ENCODE peak calls at places on chromosomes 16 and 17, in five cellular contexts. One of them, this sample, is unnamed. For H3K36me3 and H3K79me1, the result is how much of the 10 kb centered on the place peaks cover.

GRCh38 chr17:66353937-66354401 is 51.6 kb downstream of the PRKCA start:
- DNase-seq in mesenchymal stem cell: no peak
- DNase-seq in trophoblast cell: no peak
- DNase-seq in IMR-90: peak
- DNase-seq in H1: no peak
- DNase-seq in this sample: no peak

GRCh38 chr16:508884-509736 is 18.4 kb upstream of the CAPN15 start:
- DNase-seq in mesenchymal stem cell: peak
- DNase-seq in H1: no peak
- DNase-seq in IMR-90: peak
- DNase-seq in trophoblast cell: no peak
- DNase-seq in this sample: no peak

GRCh38 chr16:71440669-71441347 is 1.0 kb downstream of the TLE7 start:
- DNase-seq in mesenchymal stem cell: no peak
- DNase-seq in IMR-90: no peak
- DNase-seq in H1: peak
- DNase-seq in trophoblast cell: peak
- DNase-seq in this sample: no peak

GRCh38 chr16:30068750-30069574 is 3.4 kb downstream of the ALDOA start:
- DNase-seq in trophoblast cell: no peak
- DNase-seq in IMR-90: no peak
- DNase-seq in H1: no peak
- DNase-seq in mesenchymal stem cell: peak
- DNase-seq in this sample: no peak

GRCh38 chr17:71759422-71760060 is 361.3 kb upstream of the SOX9 start:
- DNase-seq in mesenchymal stem cell: no peak
- DNase-seq in IMR-90: peak
- DNase-seq in trophoblast cell: no peak
- DNase-seq in H1: no peak
- DNase-seq in this sample: no peak

GRCh38 chr16:2056077-2056476 is 8.3 kb downstream of the TSC2 start:
- DNase-seq in trophoblast cell: no peak
- DNase-seq in H1: no peak
- DNase-seq in mesenchymal stem cell: no peak
- DNase-seq in IMR-90: no peak
- DNase-seq in this sample: no peak

GRCh38 chr17:27905524-27906237 is 12.5 kb upstream of the LYRM9 start:
- DNase-seq in H1: no peak
- DNase-seq in mesenchymal stem cell: no peak
- DNase-seq in trophoblast cell: no peak
- DNase-seq in IMR-90: no peak
- DNase-seq in this sample: no peak

GRCh38 chr17:14886200-14886739 is 378.9 kb downstream of the PMP22 start:
- DNase-seq in H1: no peak
- DNase-seq in IMR-90: no peak
- DNase-seq in trophoblast cell: peak
- DNase-seq in mesenchymal stem cell: no peak
- DNase-seq in this sample: no peak

GRCh38 chr16:8740775-8741355 is 56.6 kb downstream of the TMEM186 start:
- DNase-seq in mesenchymal stem cell: no peak
- DNase-seq in IMR-90: no peak
- DNase-seq in trophoblast cell: no peak
- DNase-seq in H1: no peak
- DNase-seq in this sample: no peak

GRCh38 chr16:77689971-77690370 is 32.3 kb upstream of the NUDT7 start:
- DNase-seq in mesenchymal stem cell: no peak
- DNase-seq in H1: no peak
- DNase-seq in IMR-90: no peak
- DNase-seq in trophoblast cell: no peak
- DNase-seq in this sample: no peak

GRCh38 chr17:33896309-33896708 is 358.8 kb upstream of the CCL2 start:
- DNase-seq in H1: no peak
- DNase-seq in trophoblast cell: no peak
- DNase-seq in mesenchymal stem cell: no peak
- DNase-seq in IMR-90: no peak
- DNase-seq in this sample: no peak

GRCh38 chr17:5563451-5563850 is 20.9 kb downstream of the NLRP1 start:
- DNase-seq in mesenchymal stem cell: no peak
- DNase-seq in trophoblast cell: no peak
- DNase-seq in H1: no peak
- DNase-seq in IMR-90: peak
- DNase-seq in this sample: no peak

GRCh38 chr17:68182940-68183551 is 64.8 kb upstream of the AMZ2 start:
- DNase-seq in H1: no peak
- DNase-seq in mesenchymal stem cell: no peak
- DNase-seq in IMR-90: no peak
- DNase-seq in trophoblast cell: no peak
- DNase-seq in this sample: no peak

GRCh38 chr17:13385481-13385907 is 216.2 kb downstream of the HS3ST3A1 start:
- DNase-seq in trophoblast cell: peak
- DNase-seq in IMR-90: peak
- DNase-seq in H1: no peak
- DNase-seq in mesenchymal stem cell: no peak
- DNase-seq in this sample: no peak

GRCh38 chr16:30659507-30660423 is 1.5 kb downstream of the FBRS start:
- DNase-seq in H1: no peak
- DNase-seq in trophoblast cell: peak
- DNase-seq in mesenchymal stem cell: peak
- DNase-seq in IMR-90: no peak
- DNase-seq in this sample: no peak

GRCh38 chr16:1313721-1314120 is 4.3 kb downstream of the UBE2I start:
- DNase-seq in IMR-90: no peak
- DNase-seq in trophoblast cell: no peak
- DNase-seq in mesenchymal stem cell: no peak
- DNase-seq in H1: no peak
- DNase-seq in this sample: no peak

GRCh38 chr17:41772586-41773189 is 13.8 kb downstream of the JUP start:
- DNase-seq in IMR-90: no peak
- DNase-seq in H1: no peak
- DNase-seq in trophoblast cell: no peak
- DNase-seq in mesenchymal stem cell: no peak
- DNase-seq in this sample: no peak

GRCh38 chr17:41772218-41772585 is 14.3 kb downstream of the JUP start:
- DNase-seq in H1: peak
- DNase-seq in IMR-90: no peak
- DNase-seq in trophoblast cell: peak
- DNase-seq in mesenchymal stem cell: no peak
- DNase-seq in this sample: no peak

GRCh38 chr17:41769985-41770384 is 16.5 kb downstream of the JUP start:
- DNase-seq in trophoblast cell: no peak
- DNase-seq in H1: no peak
- DNase-seq in IMR-90: no peak
- DNase-seq in mesenchymal stem cell: no peak
- DNase-seq in this sample: no peak

GRCh38 chr17:41773190-41773588 is 13.3 kb downstream of the JUP start:
- DNase-seq in mesenchymal stem cell: peak
- DNase-seq in trophoblast cell: peak
- DNase-seq in IMR-90: peak
- DNase-seq in H1: peak
- DNase-seq in this sample: no peak

GRCh38 chr17:41771389-41772206 is 14.9 kb downstream of the JUP start:
- DNase-seq in IMR-90: no peak
- DNase-seq in mesenchymal stem cell: no peak
- DNase-seq in H1: no peak
- DNase-seq in trophoblast cell: no peak
- DNase-seq in this sample: no peak
- H3K36me3 ChIP-seq in IMR-90: half or more
- H3K36me3 ChIP-seq in mesenchymal stem cell: half or more
- H3K36me3 ChIP-seq in H1: under half
- H3K36me3 ChIP-seq in trophoblast cell: half or more
- H3K36me3 ChIP-seq in this sample: half or more

GRCh38 chr16:13997933-13998332 is 73.2 kb upstream of the MRTFB start:
- DNase-seq in mesenchymal stem cell: no peak
- DNase-seq in IMR-90: no peak
- DNase-seq in H1: no peak
- DNase-seq in trophoblast cell: no peak
- DNase-seq in this sample: no peak
- H2AFZ ChIP-seq in mesenchymal stem cell: no peak
- H2AFZ ChIP-seq in IMR-90: no peak
- H2AFZ ChIP-seq in H1: no peak
- H2AFZ ChIP-seq in trophoblast cell: no peak
- H2AFZ ChIP-seq in this sample: no peak

DNA sequence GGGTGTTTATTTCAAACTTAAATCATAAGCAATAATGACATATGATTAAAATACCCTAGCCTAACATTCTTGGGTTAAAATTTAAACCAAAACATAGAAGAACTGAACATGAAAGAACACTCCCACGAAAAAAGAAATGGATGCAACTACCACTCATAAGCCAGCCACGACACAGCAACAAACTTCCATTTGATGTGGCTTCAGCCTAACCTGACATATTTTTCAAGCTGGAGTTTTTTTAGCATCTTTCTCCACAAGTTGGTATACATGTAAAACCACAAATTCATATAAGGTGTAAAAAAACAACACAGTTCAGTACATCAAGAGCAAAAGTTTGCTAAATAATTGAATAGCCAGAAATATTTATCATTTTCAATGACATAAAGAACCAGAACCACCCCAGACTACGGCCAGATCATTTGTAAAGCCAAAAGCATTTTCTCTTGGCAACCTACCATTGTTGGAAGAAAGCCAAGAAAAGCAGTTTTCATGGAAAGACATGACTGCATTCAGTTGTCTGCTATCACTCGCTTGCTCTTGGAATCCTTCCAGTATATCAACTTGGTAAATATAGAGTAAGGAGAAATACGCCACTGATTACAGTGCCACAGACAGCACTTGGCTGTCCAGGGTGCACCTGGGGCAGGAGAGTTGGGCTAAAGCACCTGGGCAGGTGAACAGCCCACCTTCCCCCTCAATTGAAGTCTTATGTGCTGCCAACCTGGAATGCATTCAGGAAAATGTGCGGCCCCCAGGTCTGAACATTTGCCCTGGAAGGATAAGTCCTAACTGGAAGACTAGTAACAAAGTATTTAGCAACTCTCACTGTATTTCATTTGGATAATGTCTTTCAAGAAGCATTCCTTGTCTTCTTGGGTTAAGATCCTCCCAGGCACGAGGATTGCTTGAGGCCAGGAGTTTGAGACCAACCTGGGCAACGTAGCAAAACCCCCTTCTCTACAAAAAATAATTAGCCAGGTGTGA is 60.5 kb downstream of the CREBBP start:
- DNase-seq in trophoblast cell: no peak
- DNase-seq in IMR-90: peak
- DNase-seq in H1: no peak
- DNase-seq in mesenchymal stem cell: peak
- DNase-seq in this sample: no peak
- H3K79me1 ChIP-seq in trophoblast cell: under half
- H3K79me1 ChIP-seq in IMR-90: half or more
- H3K79me1 ChIP-seq in H1: under half
- H3K79me1 ChIP-seq in mesenchymal stem cell: under half
- H3K79me1 ChIP-seq in this sample: under half

GRCh38 chr17:4542726-4543191 is 12.4 kb downstream of the MYBBP1A start:
- DNase-seq in H1: no peak
- DNase-seq in trophoblast cell: no peak
- DNase-seq in IMR-90: no peak
- DNase-seq in mesenchymal stem cell: no peak
- DNase-seq in this sample: no peak
- H3K36me3 ChIP-seq in H1: half or more
- H3K36me3 ChIP-seq in trophoblast cell: half or more
- H3K36me3 ChIP-seq in IMR-90: half or more
- H3K36me3 ChIP-seq in mesenchymal stem cell: half or more
- H3K36me3 ChIP-seq in this sample: under half

DNA sequence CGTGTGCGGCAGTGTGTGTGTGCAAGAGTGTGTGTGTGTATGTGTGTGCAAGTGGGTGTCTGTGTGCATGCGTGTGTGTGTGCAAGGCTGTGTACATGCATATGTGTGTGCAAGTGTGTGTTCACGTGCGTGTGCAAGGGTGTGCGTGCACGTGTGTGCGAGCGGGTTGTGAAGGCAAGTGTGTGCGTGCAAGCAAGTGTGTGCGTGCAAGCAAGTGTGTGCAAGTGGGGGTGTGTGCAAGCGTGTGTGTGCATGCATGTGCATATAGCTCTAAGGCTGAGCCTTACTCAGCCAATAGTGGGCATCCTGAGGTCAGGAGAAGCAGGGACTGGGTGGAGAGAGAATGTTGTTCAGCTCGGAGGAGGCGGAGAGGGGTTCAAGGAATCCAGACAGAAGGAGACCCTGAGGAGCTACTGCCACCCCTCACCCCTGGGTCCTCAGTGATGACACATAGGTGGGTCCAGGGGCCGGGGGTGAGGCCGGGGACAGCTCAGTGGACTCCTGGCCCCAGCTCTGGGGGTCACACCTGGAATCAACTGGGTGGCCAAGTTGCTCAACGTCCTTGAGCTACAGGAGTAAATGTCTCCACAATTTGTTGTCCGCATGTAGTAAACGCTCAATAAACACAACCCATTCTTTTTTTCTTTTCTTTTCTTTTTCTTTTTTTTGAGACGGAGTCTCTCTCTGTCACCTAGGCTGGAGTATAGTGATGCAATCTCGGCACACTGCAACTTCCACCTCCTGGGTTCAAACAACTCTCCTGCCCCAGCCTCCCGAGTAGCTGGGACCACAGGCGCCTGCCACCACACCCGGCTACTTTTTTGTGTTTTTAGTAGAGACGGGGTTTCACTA is 1.8 kb downstream of the PRR29 start:
- DNase-seq in mesenchymal stem cell: no peak
- DNase-seq in H1: no peak
- DNase-seq in IMR-90: no peak
- DNase-seq in trophoblast cell: no peak
- DNase-seq in this sample: no peak
- H2AFZ ChIP-seq in mesenchymal stem cell: no peak
- H2AFZ ChIP-seq in H1: no peak
- H2AFZ ChIP-seq in IMR-90: no peak
- H2AFZ ChIP-seq in trophoblast cell: no peak
- H2AFZ ChIP-seq in this sample: no peak

GRCh38 chr17:77379065-77379428 is 238.3 kb downstream of the SEC14L1 start:
- DNase-seq in H1: no peak
- DNase-seq in IMR-90: no peak
- DNase-seq in trophoblast cell: no peak
- DNase-seq in mesenchymal stem cell: no peak
- DNase-seq in this sample: no peak
- H3K79me1 ChIP-seq in H1: under half
- H3K79me1 ChIP-seq in IMR-90: under half
- H3K79me1 ChIP-seq in trophoblast cell: under half
- H3K79me1 ChIP-seq in mesenchymal stem cell: under half
- H3K79me1 ChIP-seq in this sample: half or more

This sample was measured in neuronal stem cell.